ENCODE peak calls at places on chromosomes 7 and 10, in nine cellular contexts. One of them, this sample, is unnamed.

GRCh38 chr7:105876964-105877601 is 684 bp upstream of the ATXN7L1 start:
- DNase-seq in frontal cortex: no peak
- DNase-seq in nucleus accumbens: peak
- DNase-seq in upper lobe of right lung: peak
- DNase-seq in memory B cell: no peak
- DNase-seq in amniotic stem cell: peak
- DNase-seq in ACHN: peak
- DNase-seq in HTR-8/SVneo: peak
- DNase-seq in activated T-cell treated with anti-CD3 and anti-CD28 coated beads for 48 hours: no peak
- DNase-seq in this sample: peak

GRCh38 chr7:5693529-5693928 is 87.9 kb downstream of the RNF216 start:
- DNase-seq in frontal cortex: no peak
- DNase-seq in nucleus accumbens: peak
- DNase-seq in upper lobe of right lung: no peak
- DNase-seq in memory B cell: peak
- DNase-seq in amniotic stem cell: no peak
- DNase-seq in ACHN: peak
- DNase-seq in HTR-8/SVneo: no peak
- DNase-seq in activated T-cell treated with anti-CD3 and anti-CD28 coated beads for 48 hours: no peak
- DNase-seq in this sample: no peak

GRCh38 chr10:7409045-7409731 is 1.6 kb downstream of the SFMBT2 start:
- DNase-seq in frontal cortex: peak
- DNase-seq in nucleus accumbens: peak
- DNase-seq in upper lobe of right lung: no peak
- DNase-seq in memory B cell: no peak
- DNase-seq in amniotic stem cell: no peak
- DNase-seq in ACHN: no peak
- DNase-seq in HTR-8/SVneo: no peak
- DNase-seq in activated T-cell treated with anti-CD3 and anti-CD28 coated beads for 48 hours: peak
- DNase-seq in this sample: no peak

GRCh38 chr7:11374629-11375028 is 401.0 kb downstream of the PHF14 start:
- DNase-seq in frontal cortex: no peak
- DNase-seq in nucleus accumbens: no peak
- DNase-seq in upper lobe of right lung: no peak
- DNase-seq in memory B cell: no peak
- DNase-seq in amniotic stem cell: no peak
- DNase-seq in ACHN: no peak
- DNase-seq in HTR-8/SVneo: no peak
- DNase-seq in activated T-cell treated with anti-CD3 and anti-CD28 coated beads for 48 hours: no peak
- DNase-seq in this sample: no peak

GRCh38 chr7:55534262-55534915 is 37.9 kb downstream of the VOPP1 start:
- DNase-seq in frontal cortex: no peak
- DNase-seq in nucleus accumbens: peak
- DNase-seq in upper lobe of right lung: peak
- DNase-seq in memory B cell: peak
- DNase-seq in amniotic stem cell: peak
- DNase-seq in ACHN: peak
- DNase-seq in HTR-8/SVneo: peak
- DNase-seq in activated T-cell treated with anti-CD3 and anti-CD28 coated beads for 48 hours: peak
- DNase-seq in this sample: no peak

GRCh38 chr7:142916508-142916907 is 17.0 kb downstream of the TRPV5 start:
- DNase-seq in frontal cortex: no peak
- DNase-seq in nucleus accumbens: no peak
- DNase-seq in upper lobe of right lung: no peak
- DNase-seq in memory B cell: no peak
- DNase-seq in amniotic stem cell: no peak
- DNase-seq in ACHN: no peak
- DNase-seq in HTR-8/SVneo: no peak
- DNase-seq in activated T-cell treated with anti-CD3 and anti-CD28 coated beads for 48 hours: no peak
- DNase-seq in this sample: no peak

GRCh38 chr7:1986366-1987083 is 246.2 kb downstream of the MAD1L1 start:
- DNase-seq in frontal cortex: no peak
- DNase-seq in nucleus accumbens: no peak
- DNase-seq in upper lobe of right lung: no peak
- DNase-seq in memory B cell: no peak
- DNase-seq in amniotic stem cell: no peak
- DNase-seq in ACHN: no peak
- DNase-seq in HTR-8/SVneo: no peak
- DNase-seq in activated T-cell treated with anti-CD3 and anti-CD28 coated beads for 48 hours: no peak
- DNase-seq in this sample: no peak

GRCh38 chr10:6383099-6383812 is 180.5 kb downstream of the PFKFB3 start:
- DNase-seq in frontal cortex: no peak
- DNase-seq in nucleus accumbens: peak
- DNase-seq in upper lobe of right lung: no peak
- DNase-seq in memory B cell: no peak
- DNase-seq in amniotic stem cell: no peak
- DNase-seq in ACHN: no peak
- DNase-seq in HTR-8/SVneo: no peak
- DNase-seq in activated T-cell treated with anti-CD3 and anti-CD28 coated beads for 48 hours: no peak
- DNase-seq in this sample: no peak

GRCh38 chr10:88493676-88494483 is 89.2 kb downstream of the RNLS start:
- DNase-seq in frontal cortex: no peak
- DNase-seq in nucleus accumbens: no peak
- DNase-seq in upper lobe of right lung: no peak
- DNase-seq in memory B cell: no peak
- DNase-seq in amniotic stem cell: no peak
- DNase-seq in ACHN: no peak
- DNase-seq in HTR-8/SVneo: no peak
- DNase-seq in activated T-cell treated with anti-CD3 and anti-CD28 coated beads for 48 hours: no peak
- DNase-seq in this sample: no peak